ENCODE peak calls at places on chromosomes 13 and 19, in eight cellular contexts. A is activated effector memory CD4-positive, alpha-beta T cell treated with anti-CD3 and anti-CD28 coated beads, Interleukin-2, amount 50 U/mL, for 16 hours; W is HuH-7; Z is HTR-8/SVneo; X is iPS-NIHi11; O is mucosa of gallbladder; N is choroid plexus epithelial cell; Y is DND-41. U is an unnamed sample.

GRCh38 chr19:42113641-42114348 is 18.5 kb downstream of the POU2F2 start:
- DNase-seq in N (peak; percentile 90), Y (peak; percentile 83), X (peak; percentile 44), A (no peak), Z (peak; percentile 90), W (no peak), O (no peak), U (peak; percentile 95)

GRCh38 chr19:21148681-21149080 is 6.8 kb downstream of the ZNF431 start:
- DNase-seq in X (no peak), Y (no peak), O (no peak), W (no peak), A (no peak), Z (no peak), N (no peak), U (no peak)

GRCh38 chr19:5006201-5006600 is 37.3 kb downstream of the KDM4B start:
- DNase-seq in X (no peak), A (no peak), O (no peak), W (no peak), Z (peak; percentile 19), N (no peak), Y (no peak), U (no peak)

GRCh38 chr19:10217085-10217484 is 14.0 kb downstream of the S1PR2 start:
- DNase-seq in W (no peak), O (no peak), Y (no peak), A (no peak), X (no peak), N (no peak), Z (no peak), U (no peak)

GRCh38 chr19:35350591-35350990 is 2.9 kb downstream of the FFAR1 start:
- DNase-seq in X (no peak), A (peak; percentile 59), Y (no peak), Z (no peak), O (no peak), N (no peak), W (no peak), U (peak; percentile 66)

GRCh38 chr19:30577551-30578090 is 205.4 kb downstream of the ZNF536 start:
- DNase-seq in X (no peak), W (no peak), Z (no peak), A (no peak), Y (no peak), O (no peak), N (no peak), U (no peak)

GRCh38 chr13:30421093-30422055 is 919 bp upstream of the UBE2L5 start:
- DNase-seq in Y (peak; percentile 74), A (peak; percentile 75), W (peak; percentile 56), X (peak; percentile 80), N (peak; percentile 78), O (peak; percentile 82), Z (peak; percentile 50), U (peak; percentile 71)

GRCh38 chr19:46766569-46767317 is 20.5 kb upstream of the STRN4 start:
- DNase-seq in W (no peak), Y (peak; percentile 69), A (peak; percentile 88), X (peak; percentile 85), N (peak; percentile 52), O (no peak), Z (no peak), U (peak; percentile 73)

GRCh38 chr19:9406798-9407352 is 28.5 kb downstream of the ZNF266 start:
- DNase-seq in W (no peak), O (peak; percentile 72), Z (peak; percentile 85), N (peak; percentile 91), A (peak; percentile 76), X (peak; percentile 45), Y (no peak), U (no peak)

GRCh38 chr19:1009043-1009975 is 9.1 kb downstream of the GRIN3B start:
- DNase-seq in W (no peak), Z (no peak), Y (no peak), N (no peak), A (no peak), O (no peak), X (peak; percentile 52), U (no peak)

GRCh38 chr19:3374369-3375112 is 8.2 kb downstream of the NFIC start:
- DNase-seq in W (no peak), A (no peak), Y (no peak), N (no peak), X (no peak), O (peak; percentile 62), Z (no peak), U (no peak)

GRCh38 chr13:107590556-107590955 is 624.8 kb downstream of the LIG4 start:
- DNase-seq in W (no peak), Y (no peak), N (peak; percentile 41), O (no peak), Z (no peak), A (no peak), X (no peak), U (no peak)

GRCh38 chr13:25397763-25398162 is 26.0 kb downstream of the ATP8A2 start:
- DNase-seq in A (no peak), Z (no peak), N (no peak), W (no peak), O (no peak), X (no peak), Y (no peak), U (no peak)

GRCh38 chr13:34967851-34968562 is 25.9 kb downstream of the NBEA start:
- DNase-seq in N (peak; percentile 24), X (no peak), Z (no peak), O (no peak), A (no peak), W (no peak), Y (no peak), U (no peak)

GRCh38 chr13:21234537-21234936 is 58.1 kb downstream of the MRPL57 start:
- DNase-seq in N (no peak), W (no peak), Z (no peak), Y (no peak), X (no peak), A (no peak), O (no peak), U (no peak)

GRCh38 chr19:10449037-10449436 is 28.7 kb downstream of the PDE4A start:
- DNase-seq in Y (no peak), A (no peak), N (no peak), X (no peak), W (no peak), O (no peak), Z (no peak), U (no peak)

GRCh38 chr13:76723551-76724232 is 162.5 kb downstream of the KCTD12 start:
- DNase-seq in Z (peak; percentile 6), Y (peak; percentile 17), W (no peak), X (peak; percentile 24), O (no peak), N (peak; percentile 91), A (no peak), U (no peak)

GRCh38 chr19:35639321-35639639 is 2.3 kb upstream of the ETV2 start:
- DNase-seq in O (no peak), Y (no peak), N (no peak), Z (no peak), A (no peak), W (no peak), X (no peak), U (no peak)

GRCh38 chr13:40681341-40682051 is 15.1 kb upstream of the FOXO1 start:
- DNase-seq in W (no peak), N (peak; percentile 58), Y (no peak), Z (no peak), X (no peak), A (peak; percentile 60), O (no peak), U (no peak)

GRCh38 chr19:2721570-2722540 is 683 bp upstream of the DIRAS1 start:
- DNase-seq in Y (no peak), O (no peak), W (no peak), X (no peak), A (no peak), Z (no peak), N (no peak), U (no peak)

GRCh38 chr13:113813749-113814434 is 50.0 kb downstream of the GAS6 start:
- DNase-seq in Z (peak; percentile 33), X (no peak), N (peak; percentile 34), O (no peak), Y (no peak), W (no peak), A (no peak), U (no peak)

GRCh38 chr19:41997851-41998229 is 3.8 kb upstream of the ATP1A3 start:
- DNase-seq in O (no peak), X (no peak), Z (no peak), W (no peak), A (no peak), Y (no peak), N (no peak), U (peak; percentile 46)

GRCh38 chr19:46124638-46125115 is at the start of gene IGFL3:
- DNase-seq in Z (no peak), Y (no peak), X (no peak), W (no peak), O (no peak), A (no peak), N (peak; percentile 25), U (no peak)

GRCh38 chr13:110536006-110536693 is 25.4 kb downstream of the RAB20 start:
- DNase-seq in Y (no peak), W (no peak), X (no peak), N (no peak), A (no peak), Z (no peak), O (peak; percentile 59), U (no peak)

GRCh38 chr13:97256343-97256783 is 34.2 kb downstream of the MBNL2 start:
- DNase-seq in Y (no peak), N (peak; percentile 96), O (no peak), A (no peak), X (no peak), Z (peak; percentile 56), W (no peak), U (no peak)

GRCh38 chr13:102227696-102228095 is 174.2 kb downstream of the FGF14 start:
- DNase-seq in N (no peak), X (no peak), Z (no peak), O (no peak), Y (no peak), A (no peak), W (no peak), U (no peak)

GRCh38 chr19:19113040-19113541 is 25.2 kb downstream of the TMEM161A start:
- DNase-seq in X (peak; percentile 52), Y (no peak), A (no peak), N (peak; percentile 79), W (peak; percentile 68), Z (peak; percentile 37), O (no peak), U (peak; percentile 21)

GRCh38 chr13:97356592-97356991 is 77.4 kb upstream of the RAP2A start:
- DNase-seq in A (no peak), O (no peak), Y (no peak), W (no peak), Z (no peak), X (no peak), N (no peak), U (no peak)

GRCh38 chr13:100674363-100674847 is at the start of gene TMTC4:
- DNase-seq in N (no peak), A (no peak), W (no peak), Z (no peak), Y (peak; percentile 50), X (no peak), O (no peak), U (no peak)

GRCh38 chr19:7595466-7596133 is at the start of gene CAMSAP3:
- DNase-seq in A (peak; percentile 74), O (no peak), N (no peak), X (peak; percentile 95), Z (peak; percentile 53), W (peak; percentile 75), Y (no peak), U (peak; percentile 73)

GRCh38 chr13:51222510-51223283 is 499 bp downstream of the FAM124A start:
- DNase-seq in A (no peak), Y (no peak), X (peak; percentile 51), Z (peak; percentile 20), N (no peak), W (peak; percentile 23), O (no peak), U (no peak)

GRCh38 chr13:110653271-110653670 is 37.9 kb downstream of the NAXD start:
- DNase-seq in Z (no peak), W (no peak), Y (no peak), O (no peak), X (no peak), N (no peak), A (no peak), U (no peak)

GRCh38 chr19:2550431-2551171 is 74.7 kb downstream of the GADD45B start:
- DNase-seq in X (no peak), W (no peak), Z (no peak), Y (no peak), O (no peak), A (no peak), N (no peak), U (no peak)

U was measured in OCI-LY7.